ENCODE peak calls at places on chromosomes 3 and 15, in five cellular contexts. S, I, N, F and H are unnamed samples.

GRCh38 chr15:20353966-20354883 is 187.4 kb downstream of the GOLGA6L6 start:
- DNase-seq in S (no peak), I (no peak), N (no peak), F (peak), H (no peak)

GRCh38 chr3:105513042-105513441 is 146.3 kb downstream of the ALCAM start:
- DNase-seq in S (peak), I (peak), N (no peak), F (no peak), H (peak)

GRCh38 chr3:40645883-40646282 is 121.1 kb downstream of the ZNF621 start:
- DNase-seq in S (no peak), I (peak), N (peak), F (no peak), H (no peak)

GRCh38 chr3:99248130-99248529 is 346.6 kb upstream of the DCBLD2 start:
- DNase-seq in S (peak), I (peak), N (no peak), F (no peak), H (peak)

GRCh38 chr3:51389423-51390183 is 1.5 kb upstream of the RBM15B start:
- DNase-seq in S (peak), I (peak), N (peak), F (peak), H (peak)

GRCh38 chr3:20039765-20040475 is at the start of gene KAT2B:
- DNase-seq in S (peak), I (peak), N (peak), F (peak), H (peak)

GRCh38 chr3:9178697-9179096 is 70.7 kb downstream of the SRGAP3 start:
- DNase-seq in S (no peak), I (no peak), N (no peak), F (no peak), H (no peak)

GRCh38 chr3:182725372-182726251 is 67.7 kb upstream of the ATP11B start:
- DNase-seq in S (no peak), I (peak), N (no peak), F (no peak), H (peak)

GRCh38 chr3:188205992-188206416 is 52.0 kb downstream of the LPP start:
- DNase-seq in S (no peak), I (no peak), N (no peak), F (no peak), H (no peak)

GRCh38 chr3:184656991-184657669 is 54.7 kb downstream of the MAGEF1 start:
- DNase-seq in S (peak), I (peak), N (no peak), F (no peak), H (peak)

GRCh38 chr3:52043750-52044149 is 12.6 kb downstream of the DUSP7 start:
- DNase-seq in S (no peak), I (no peak), N (no peak), F (no peak), H (no peak)

GRCh38 chr3:65402597-65402996 is 636.1 kb downstream of the MAGI1 start:
- DNase-seq in S (peak), I (peak), N (peak), F (no peak), H (peak)

GRCh38 chr3:183954875-183955274 is 62.8 kb downstream of the ABCC5 start:
- DNase-seq in S (no peak), I (no peak), N (no peak), F (no peak), H (no peak)

GRCh38 chr15:80436511-80437307 is 32.5 kb downstream of the ARNT2 start:
- DNase-seq in S (peak), I (no peak), N (peak), F (no peak), H (peak)

GRCh38 chr3:72565593-72565992 is 282.7 kb downstream of the SHQ1 start:
- DNase-seq in S (no peak), I (no peak), N (no peak), F (no peak), H (no peak)

GRCh38 chr15:31162721-31163510 is 61.4 kb upstream of the TRPM1 start:
- DNase-seq in S (no peak), I (no peak), N (no peak), F (no peak), H (no peak)

GRCh38 chr3:192812736-192813383 is 85.5 kb upstream of the FGF12 start:
- DNase-seq in S (peak), I (peak), N (peak), F (no peak), H (peak)

GRCh38 chr15:84979651-84980050 is 2.0 kb upstream of the PDE8A start:
- DNase-seq in S (no peak), I (no peak), N (peak), F (peak), H (no peak)

GRCh38 chr15:78635346-78635745 is 5.7 kb downstream of the CHRNB4 start:
- DNase-seq in S (no peak), I (no peak), N (no peak), F (no peak), H (no peak)

DNA sequence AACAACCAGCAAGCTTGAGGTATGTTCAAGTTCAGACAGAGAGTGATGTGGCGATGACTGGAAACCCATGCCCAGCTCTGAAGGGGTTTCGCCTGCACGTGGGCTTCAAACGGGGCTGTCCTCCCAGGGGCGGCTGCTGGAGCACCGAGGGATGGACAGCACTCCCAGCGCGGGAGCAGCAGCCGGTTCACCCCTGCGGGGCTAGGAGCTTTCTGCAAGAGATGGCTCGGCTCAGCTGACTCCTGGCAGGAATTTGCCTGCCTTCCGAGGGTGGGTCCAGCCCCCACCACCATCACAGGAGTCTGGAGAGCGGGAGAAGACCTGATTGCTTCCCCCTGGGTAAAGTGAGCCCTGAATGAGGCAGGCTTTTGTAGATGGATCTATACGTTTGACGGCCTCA is 66.9 kb downstream of the ASB7 start:
- DNase-seq in S (no peak), I (no peak), N (no peak), F (no peak), H (no peak)
- TF ChIP-seq CTCF in S (no peak), I (no peak), N (no peak), F (no peak), H (no peak)

GRCh38 chr15:90989040-90989768 is 5.1 kb downstream of the PRC1 start:
- DNase-seq in S (no peak), I (no peak), N (no peak), F (no peak), H (no peak)
- H3K4me3 ChIP-seq in S (no peak), I (no peak), N (no peak), F (no peak), H (no peak)

DNA sequence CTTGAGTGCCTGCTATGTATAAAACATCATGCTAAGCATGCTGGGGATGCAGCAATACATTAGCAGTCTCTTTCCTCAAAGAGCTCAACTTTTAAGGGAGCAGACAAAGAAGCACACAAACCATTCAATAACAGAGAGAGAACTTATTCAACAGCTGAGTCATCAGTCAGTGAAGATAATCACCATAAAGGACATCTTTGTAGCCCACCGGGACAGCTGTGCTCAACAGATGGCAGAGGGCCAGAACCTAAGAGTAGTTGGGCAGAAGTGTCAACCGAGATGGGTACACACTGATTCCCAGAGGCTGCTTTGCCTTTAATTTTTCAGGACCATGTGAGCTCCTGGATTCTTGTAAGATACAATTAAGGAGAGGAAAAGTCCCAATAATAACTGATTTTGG is 4.2 kb upstream of the RAB8B start:
- DNase-seq in S (no peak), I (peak), N (no peak), F (no peak), H (no peak)
- TF ChIP-seq CTCF in S (no peak), I (no peak), N (no peak), F (no peak), H (no peak)

GRCh38 chr3:168088106-168088722 is 7.5 kb downstream of the GOLIM4 start:
- DNase-seq in S (no peak), I (no peak), N (peak), F (no peak), H (peak)
- H3K4me3 ChIP-seq in S (no peak), I (no peak), N (no peak), F (no peak), H (no peak)